ENCODE peak calls at places on chromosome 20, in four cellular contexts. One of them, this sample, is unnamed.

GRCh38 chr20:10861086-10861485 is 187.3 kb upstream of the JAG1 start:
- DNase-seq in K562: no peak
- DNase-seq in HepG2: no peak
- DNase-seq in H1: no peak
- DNase-seq in this sample: no peak

GRCh38 chr20:5168582-5169396 is 42.0 kb downstream of the CDS2 start:
- DNase-seq in HepG2: no peak
- DNase-seq in H1: no peak
- DNase-seq in K562: no peak
- DNase-seq in this sample: no peak

GRCh38 chr20:35788796-35789195 is 17.0 kb downstream of the PHF20 start:
- DNase-seq in H1: no peak
- DNase-seq in K562: no peak
- DNase-seq in HepG2: no peak
- DNase-seq in this sample: no peak

GRCh38 chr20:2653511-2654383 is 1.3 kb downstream of the NOP56 start:
- DNase-seq in H1: no peak
- DNase-seq in HepG2: no peak
- DNase-seq in K562: no peak
- DNase-seq in this sample: no peak

GRCh38 chr20:8287328-8287727 is 155.3 kb downstream of the PLCB1 start:
- DNase-seq in HepG2: no peak
- DNase-seq in K562: no peak
- DNase-seq in H1: no peak
- DNase-seq in this sample: no peak

GRCh38 chr20:34312024-34312460 is 8.9 kb upstream of the AHCY start:
- DNase-seq in H1: no peak
- DNase-seq in K562: no peak
- DNase-seq in HepG2: no peak
- DNase-seq in this sample: no peak

GRCh38 chr20:4067600-4068261 is 52.4 kb upstream of the RNF24 start:
- DNase-seq in K562: no peak
- DNase-seq in HepG2: no peak
- DNase-seq in H1: no peak
- DNase-seq in this sample: no peak

GRCh38 chr20:26209171-26209941 is 512.7 kb upstream of the ZNF337 start:
- DNase-seq in H1: no peak
- DNase-seq in K562: no peak
- DNase-seq in HepG2: no peak
- DNase-seq in this sample: no peak

GRCh38 chr20:22795897-22796296 is 211.5 kb upstream of the FOXA2 start:
- DNase-seq in HepG2: peak
- DNase-seq in K562: no peak
- DNase-seq in H1: no peak
- DNase-seq in this sample: no peak

GRCh38 chr20:33869283-33869682 is 58.1 kb downstream of the CHMP4B start:
- DNase-seq in K562: no peak
- DNase-seq in HepG2: no peak
- DNase-seq in H1: no peak
- DNase-seq in this sample: no peak

DNA sequence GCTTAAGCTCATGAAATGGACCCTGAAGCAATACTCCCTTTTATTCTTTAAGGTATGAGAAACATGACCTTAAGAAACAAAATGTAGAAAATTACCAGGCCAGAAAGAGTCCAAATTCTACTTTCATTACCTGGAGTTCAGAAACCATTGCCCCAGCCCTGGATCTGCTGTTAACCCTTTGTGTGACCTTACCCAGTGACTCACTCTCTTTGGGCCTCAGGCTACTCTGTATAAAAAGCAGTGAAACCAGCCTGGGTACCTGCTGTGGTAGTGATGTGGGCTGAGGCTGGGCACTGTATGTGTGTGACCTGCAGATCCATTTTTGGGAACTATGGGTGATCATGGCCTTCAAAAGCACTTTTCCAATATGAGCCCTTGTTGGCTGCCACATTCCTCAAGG is 47.2 kb downstream of the SLC9A8 start:
- DNase-seq in HepG2: no peak
- DNase-seq in H1: no peak
- DNase-seq in K562: no peak
- DNase-seq in this sample: no peak
- TF ChIP-seq CEBPB in HepG2: no peak
- TF ChIP-seq CEBPB in H1: no peak
- TF ChIP-seq CEBPB in K562: no peak
- TF ChIP-seq CEBPB in this sample: no peak

GRCh38 chr20:23879328-23879798 is at the start of gene CST5:
- DNase-seq in H1: no peak
- DNase-seq in HepG2: no peak
- DNase-seq in K562: no peak
- DNase-seq in this sample: no peak
- TF ChIP-seq JUND in H1: no peak
- TF ChIP-seq JUND in HepG2: no peak
- TF ChIP-seq JUND in K562: no peak
- TF ChIP-seq JUND in this sample: no peak

GRCh38 chr20:37235065-37235464 is 26.5 kb downstream of the GHRH start:
- DNase-seq in H1: no peak
- DNase-seq in HepG2: no peak
- DNase-seq in K562: peak
- DNase-seq in this sample: no peak

GRCh38 chr20:37238426-37238825 is 23.2 kb downstream of the GHRH start:
- DNase-seq in HepG2: no peak
- DNase-seq in K562: no peak
- DNase-seq in H1: no peak
- DNase-seq in this sample: no peak

GRCh38 chr20:37239026-37239451 is 22.6 kb downstream of the GHRH start:
- DNase-seq in K562: no peak
- DNase-seq in HepG2: no peak
- DNase-seq in H1: no peak
- DNase-seq in this sample: no peak

GRCh38 chr20:37236462-37236861 is 25.2 kb downstream of the GHRH start:
- DNase-seq in H1: no peak
- DNase-seq in HepG2: no peak
- DNase-seq in K562: no peak
- DNase-seq in this sample: no peak

DNA sequence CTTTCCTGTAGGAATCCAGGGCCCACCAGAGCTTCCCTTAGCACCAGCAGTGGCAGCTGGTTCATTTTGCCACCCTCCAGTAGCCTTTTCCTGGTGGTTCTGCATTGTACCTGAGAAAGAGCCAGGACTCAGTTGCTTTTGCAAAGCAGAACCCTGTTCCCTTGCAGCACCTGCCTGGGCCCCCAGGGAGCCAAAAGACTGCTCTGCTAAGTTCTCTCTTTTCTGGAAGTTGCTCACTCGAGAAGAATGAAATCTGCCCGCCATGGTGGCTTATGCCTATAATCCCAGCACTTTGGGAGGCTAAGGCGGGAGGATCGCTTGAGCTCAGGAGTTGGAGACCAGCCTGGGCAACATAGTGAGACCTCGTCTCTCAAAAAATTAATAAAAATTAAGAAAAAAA is 24.0 kb downstream of the GHRH start:
- DNase-seq in HepG2: no peak
- DNase-seq in K562: no peak
- DNase-seq in H1: no peak
- DNase-seq in this sample: no peak
- TF ChIP-seq CREB1 in HepG2: no peak
- TF ChIP-seq CREB1 in K562: no peak
- TF ChIP-seq CREB1 in H1: no peak
- TF ChIP-seq CREB1 in this sample: no peak

DNA sequence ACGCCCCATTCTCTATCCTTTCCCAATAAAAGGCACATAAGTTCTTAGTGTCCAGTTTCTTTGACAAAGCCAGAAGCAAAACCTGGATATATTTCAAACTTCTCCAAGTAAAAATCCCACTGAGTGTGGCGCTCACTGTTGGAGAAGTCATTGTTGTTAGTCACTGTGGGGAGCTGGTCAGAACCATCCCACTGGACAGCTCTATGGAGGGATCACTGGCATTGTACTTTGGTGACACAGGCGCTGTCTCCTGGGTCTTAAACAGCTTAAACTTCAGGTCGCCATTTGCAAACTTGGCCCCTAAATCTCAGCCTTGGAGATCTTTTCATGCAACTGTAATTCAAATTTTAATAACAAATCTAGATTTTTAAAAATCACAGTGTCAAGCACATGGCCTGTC is 111.5 kb upstream of the SLC24A3 start:
- DNase-seq in H1: no peak
- DNase-seq in K562: no peak
- DNase-seq in HepG2: no peak
- DNase-seq in this sample: no peak
- TF ChIP-seq CEBPB in H1: no peak
- TF ChIP-seq CEBPB in K562: no peak
- TF ChIP-seq CEBPB in HepG2: no peak
- TF ChIP-seq CEBPB in this sample: no peak

GRCh38 chr20:16749573-16749972 is 1.4 kb downstream of the OTOR start:
- DNase-seq in HepG2: peak
- DNase-seq in K562: peak
- DNase-seq in H1: no peak
- DNase-seq in this sample: no peak
- TF ChIP-seq JUND in HepG2: no peak
- TF ChIP-seq JUND in K562: no peak
- TF ChIP-seq JUND in H1: no peak
- TF ChIP-seq JUND in this sample: no peak

GRCh38 chr20:21781446-21782075 is 76.1 kb downstream of the PAX1 start:
- DNase-seq in HepG2: no peak
- DNase-seq in K562: no peak
- DNase-seq in H1: no peak
- DNase-seq in this sample: no peak
- TF ChIP-seq CREB1 in HepG2: no peak
- TF ChIP-seq CREB1 in K562: no peak
- TF ChIP-seq CREB1 in H1: no peak
- TF ChIP-seq CREB1 in this sample: no peak

DNA sequence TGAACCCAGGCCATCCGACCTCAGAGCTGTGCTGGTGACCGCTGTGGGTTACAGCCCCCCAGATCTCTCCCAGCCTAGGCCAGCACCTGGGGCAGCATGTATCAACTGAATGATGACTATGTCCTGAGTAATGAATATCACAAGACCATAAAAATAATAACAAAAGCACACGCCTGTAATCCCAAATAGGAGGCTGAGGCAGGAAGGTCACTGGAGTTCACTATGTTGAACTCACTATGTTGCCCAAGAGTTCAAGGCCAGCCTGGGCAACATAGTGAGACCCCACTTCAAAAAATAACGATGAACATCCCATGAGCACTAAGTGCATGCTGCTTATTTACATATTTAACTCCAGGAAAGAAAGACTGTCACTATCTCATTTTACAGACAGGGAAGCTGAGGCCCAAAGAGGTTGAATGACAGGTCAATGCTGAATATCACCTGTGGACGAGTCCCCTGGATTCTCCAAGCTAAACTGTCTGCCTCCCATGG is 92.3 kb downstream of the NFATC2 start:
- DNase-seq in H1: no peak
- DNase-seq in HepG2: no peak
- DNase-seq in K562: no peak
- DNase-seq in this sample: no peak
- TF ChIP-seq CEBPB in H1: no peak
- TF ChIP-seq CEBPB in HepG2: no peak
- TF ChIP-seq CEBPB in K562: no peak
- TF ChIP-seq CEBPB in this sample: no peak

GRCh38 chr20:16661738-16662137 is 68.1 kb upstream of the SNRPB2 start:
- DNase-seq in K562: no peak
- DNase-seq in HepG2: no peak
- DNase-seq in H1: no peak
- DNase-seq in this sample: no peak
- TF ChIP-seq JUND in K562: no peak
- TF ChIP-seq JUND in HepG2: no peak
- TF ChIP-seq JUND in H1: no peak
- TF ChIP-seq JUND in this sample: no peak

GRCh38 chr20:38201356-38201755 is 36.3 kb upstream of the TGM2 start:
- DNase-seq in H1: no peak
- DNase-seq in K562: peak
- DNase-seq in HepG2: no peak
- DNase-seq in this sample: no peak
- TF ChIP-seq CREB1 in H1: no peak
- TF ChIP-seq CREB1 in K562: no peak
- TF ChIP-seq CREB1 in HepG2: no peak
- TF ChIP-seq CREB1 in this sample: no peak

DNA sequence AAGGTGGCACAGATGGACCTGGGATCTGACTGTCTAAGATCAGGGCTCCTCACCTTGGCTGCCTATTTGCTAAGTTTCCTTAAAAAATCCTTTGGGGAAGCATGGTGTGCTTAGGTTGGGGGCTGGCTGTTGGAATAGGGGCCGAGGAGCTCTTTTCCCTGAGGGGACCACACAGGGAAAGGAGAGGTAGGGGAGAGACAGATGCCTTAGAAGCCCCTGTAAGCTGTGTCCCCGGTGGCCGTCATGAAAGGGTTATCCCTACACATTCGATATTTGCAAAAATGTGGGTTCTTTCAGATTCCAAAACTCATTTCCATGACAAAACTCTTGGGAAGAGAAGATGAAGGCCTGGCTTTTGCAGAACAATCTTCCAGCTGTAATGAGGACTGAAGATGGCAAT is 53.7 kb downstream of the TOX2 start:
- DNase-seq in HepG2: no peak
- DNase-seq in H1: no peak
- DNase-seq in K562: no peak
- DNase-seq in this sample: no peak
- TF ChIP-seq CEBPB in HepG2: no peak
- TF ChIP-seq CEBPB in H1: no peak
- TF ChIP-seq CEBPB in K562: no peak
- TF ChIP-seq CEBPB in this sample: no peak

This sample was measured in GM12878.